ENCODE peak calls at places on chromosomes 16 and 17, in six cellular contexts. P is hepatocyte, Y is GM23248, W is OCI-LY7, V is neural progenitor cell, J is PC-3. R is an unnamed sample.

GRCh38 chr16:71562552-71562951 is 14.3 kb downstream of the TAT start:
- DNase-seq in P (no peak), J (no peak), W (no peak), Y (no peak), V (no peak), R (no peak)

GRCh38 chr16:177981-178676 is 1.6 kb downstream of the HBA1 start:
- DNase-seq in J (peak; percentile 25), Y (no peak), P (no peak), W (no peak), V (no peak), R (no peak)

GRCh38 chr17:44345497-44346026 is 460 bp downstream of the GRN start:
- DNase-seq in V (peak; percentile 91), W (peak; percentile 71), J (peak; percentile 77), Y (peak; percentile 73), P (peak; percentile 75), R (peak; percentile 50)

GRCh38 chr17:15349119-15349518 is 7.7 kb upstream of the TEKT3 start:
- DNase-seq in W (no peak), V (no peak), P (no peak), J (peak; percentile 68), Y (no peak), R (no peak)

GRCh38 chr16:29994613-29995329 is 646 bp downstream of the HIRIP3 start:
- DNase-seq in W (no peak), V (no peak), J (peak; percentile 73), P (no peak), Y (peak; percentile 90), R (no peak)

GRCh38 chr17:5557990-5558389 is 26.3 kb downstream of the NLRP1 start:
- DNase-seq in P (no peak), V (no peak), J (no peak), W (no peak), Y (no peak), R (no peak)

GRCh38 chr16:87332150-87332549 is 15.0 kb upstream of the C16orf95 start:
- DNase-seq in J (peak; percentile 12), Y (peak; percentile 47), W (no peak), V (no peak), P (no peak), R (no peak)

GRCh38 chr16:28157768-28158535 is 53.8 kb downstream of the XPO6 start:
- DNase-seq in Y (peak; percentile 59), W (no peak), P (no peak), V (no peak), J (no peak), R (no peak)

GRCh38 chr17:50865868-50866260 is 290 bp downstream of the TOB1 start:
- DNase-seq in J (no peak), Y (no peak), W (no peak), V (no peak), P (no peak), R (no peak)

GRCh38 chr16:67406628-67407027 is 9.6 kb downstream of the ZDHHC1 start:
- DNase-seq in P (no peak), W (no peak), J (peak; percentile 39), V (no peak), Y (peak; percentile 95), R (no peak)

GRCh38 chr17:62794666-62794971 is 13.5 kb downstream of the MARCHF10 start:
- DNase-seq in Y (no peak), V (no peak), W (no peak), P (no peak), J (no peak), R (no peak)

GRCh38 chr17:39014044-39014794 is 47.0 kb upstream of the FBXO47 start:
- DNase-seq in V (no peak), P (peak; percentile 27), J (peak; percentile 16), Y (peak; percentile 84), W (no peak), R (no peak)

GRCh38 chr16:68756250-68757051 is 19.4 kb downstream of the CDH1 start:
- DNase-seq in W (peak; percentile 18), V (no peak), P (peak; percentile 87), J (peak; percentile 98), Y (no peak), R (peak; percentile 82)

GRCh38 chr17:50938821-50939541 is 72.8 kb upstream of the TOB1 start:
- DNase-seq in J (no peak), W (no peak), V (no peak), Y (no peak), P (no peak), R (no peak)

GRCh38 chr17:67855504-67856324 is 30.4 kb downstream of the BPTF start:
- DNase-seq in W (peak; percentile 42), V (no peak), P (no peak), Y (no peak), J (no peak), R (no peak)

GRCh38 chr16:15765880-15766279 is 90.9 kb downstream of the MYH11 start:
- DNase-seq in V (peak; percentile 77), W (peak; percentile 94), J (peak; percentile 62), P (peak; percentile 56), Y (peak; percentile 61), R (peak; percentile 64)

GRCh38 chr16:50024684-50025543 is at the start of gene CNEP1R1:
- DNase-seq in P (peak; percentile 97), J (peak; percentile 93), W (peak; percentile 96), V (peak; percentile 98), Y (peak; percentile 98), R (peak; percentile 96)

GRCh38 chr17:82114872-82115271 is 16.8 kb upstream of the FASN start:
- DNase-seq in V (no peak), P (no peak), J (no peak), W (no peak), Y (no peak), R (no peak)

GRCh38 chr16:30923554-30924085 is at the start of gene FBXL19:
- DNase-seq in J (no peak), V (peak; percentile 89), Y (peak; percentile 12), P (peak; percentile 57), W (no peak), R (no peak)

GRCh38 chr17:65293584-65294183 is 156.5 kb downstream of the RGS9 start:
- DNase-seq in Y (no peak), W (no peak), J (no peak), V (no peak), P (no peak), R (no peak)

GRCh38 chr17:65742433-65743312 is 181.2 kb upstream of the AXIN2 start:
- DNase-seq in P (no peak), W (no peak), J (peak; percentile 95), V (peak; percentile 54), Y (peak; percentile 94), R (no peak)

GRCh38 chr17:18219016-18219415 is 6.4 kb upstream of the LLGL1 start:
- DNase-seq in V (no peak), Y (peak; percentile 56), J (no peak), W (no peak), P (no peak), R (no peak)

GRCh38 chr16:54284319-54284930 is 2.2 kb downstream of the IRX3 start:
- DNase-seq in P (peak; percentile 66), Y (peak; percentile 47), V (peak; percentile 72), W (no peak), J (no peak), R (no peak)

GRCh38 chr16:11094838-11095565 is 150.6 kb downstream of the CLEC16A start:
- DNase-seq in W (peak; percentile 75), P (no peak), V (no peak), J (no peak), Y (no peak), R (peak; percentile 71)

GRCh38 chr17:60229189-60229802 is 79.5 kb downstream of the CA4 start:
- DNase-seq in P (no peak), V (no peak), J (peak; percentile 65), Y (peak; percentile 45), W (peak; percentile 19), R (peak; percentile 32)

GRCh38 chr16:66357523-66357928 is 9.0 kb upstream of the CDH5 start:
- DNase-seq in W (peak; percentile 49), P (peak; percentile 83), J (peak; percentile 90), V (peak; percentile 75), Y (peak; percentile 87), R (peak; percentile 51)

GRCh38 chr16:12344577-12345343 is 368.2 kb downstream of the SNX29 start:
- DNase-seq in W (no peak), V (no peak), J (no peak), P (no peak), Y (no peak), R (no peak)

GRCh38 chr16:85428168-85428898 is 184.8 kb upstream of the GSE1 start:
- DNase-seq in J (peak; percentile 46), P (no peak), V (peak; percentile 60), Y (peak; percentile 46), W (peak; percentile 64), R (peak; percentile 24)

GRCh38 chr17:66942453-66943264 is 21.8 kb upstream of the CACNG4 start:
- DNase-seq in Y (no peak), W (no peak), V (no peak), J (no peak), P (no peak), R (no peak)

GRCh38 chr16:48609453-48610023 is 442 bp downstream of the N4BP1 start:
- DNase-seq in V (peak; percentile 86), J (no peak), Y (peak; percentile 83), W (peak; percentile 66), P (peak; percentile 79), R (peak; percentile 65)

DNA sequence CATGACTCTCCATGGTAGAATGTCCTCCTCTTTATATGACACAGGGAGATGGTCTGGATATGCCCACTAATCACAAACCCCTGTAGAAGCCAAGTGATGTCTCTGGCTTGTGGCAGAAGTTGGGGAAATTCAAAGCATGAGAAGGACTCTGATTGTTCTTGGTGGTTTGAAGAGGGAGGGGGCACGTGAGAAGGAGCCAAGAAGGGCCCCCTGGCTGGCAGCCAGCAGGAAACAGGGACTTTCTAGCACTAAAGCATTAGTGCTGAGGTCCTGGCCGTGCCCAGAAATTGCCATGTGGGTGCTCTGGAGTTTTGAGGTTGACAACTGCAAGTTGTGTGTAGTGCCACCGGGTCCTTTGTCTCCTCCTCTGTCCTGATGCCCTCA is 199.9 kb downstream of the LGALS9B start:
- DNase-seq in W (no peak), Y (no peak), P (no peak), V (no peak), J (no peak), R (peak; percentile 73)
- TF ChIP-seq EZH2phosphoT487 in W (no peak), Y (no peak), P (no peak), V (no peak), J (no peak), R (no peak)

GRCh38 chr17:28925912-28926365 is 23.1 kb upstream of the DHRS13 start:
- DNase-seq in J (peak; percentile 74), P (no peak), V (no peak), W (no peak), Y (peak; percentile 90), R (peak; percentile 70)
- TF ChIP-seq EZH2phosphoT487 in J (no peak), P (no peak), V (no peak), W (no peak), Y (peak; percentile 34), R (no peak)

GRCh38 chr17:45381001-45381400 is 51.7 kb downstream of the ARHGAP27 start:
- DNase-seq in Y (no peak), V (no peak), J (no peak), P (no peak), W (no peak), R (peak; percentile 64)
- TF ChIP-seq EZH2phosphoT487 in Y (no peak), V (no peak), J (no peak), P (no peak), W (no peak), R (no peak)

GRCh38 chr16:73013974-73014373 is 34.0 kb downstream of the ZFHX3 start:
- DNase-seq in J (no peak), W (no peak), V (no peak), P (no peak), Y (no peak), R (no peak)
- TF ChIP-seq EZH2phosphoT487 in J (no peak), W (no peak), V (no peak), P (no peak), Y (no peak), R (no peak)

R was measured in MM.1S.